ENCODE peak calls at places on chromosomes 13 and 19, in nine cellular contexts. H is dorsolateral prefrontal cortex, L is endodermal cell, R is iPS DF 6.9, Z is GM23248, X is brain microvascular endothelial cell, T is kidney epithelial cell, V is upper lobe of right lung, S is AG10803. D is an unnamed sample.

GRCh38 chr13:36764957-36765356 is 54.1 kb upstream of the RFXAP start:
- DNase-seq in H (no peak), L (no peak), R (peak; percentile 22), Z (no peak), X (no peak), T (no peak), V (no peak), S (no peak), D (no peak)

GRCh38 chr19:46748325-46749109 is 2.3 kb upstream of the STRN4 start:
- DNase-seq in H (no peak), L (peak; percentile 93), R (no peak), Z (peak; percentile 73), X (peak; percentile 55), T (no peak), V (peak; percentile 84), S (peak; percentile 61), D (peak; percentile 92)

GRCh38 chr13:19596960-19597361 is 35.6 kb upstream of the TPTE2 start:
- DNase-seq in H (no peak), L (no peak), R (no peak), Z (peak; percentile 50), X (no peak), T (peak; percentile 67), V (no peak), S (no peak), D (no peak)

GRCh38 chr19:46959962-46960556 is 59.6 kb upstream of the NPAS1 start:
- DNase-seq in H (no peak), L (no peak), R (no peak), Z (no peak), X (no peak), T (no peak), V (no peak), S (no peak), D (no peak)

GRCh38 chr19:15180451-15181390 is 20.1 kb downstream of the NOTCH3 start:
- DNase-seq in H (no peak), L (peak; percentile 94), R (no peak), Z (peak; percentile 4), X (no peak), T (no peak), V (peak; percentile 87), S (no peak), D (no peak)

GRCh38 chr13:52862358-52863206 is 14.1 kb upstream of the PCDH8 start:
- DNase-seq in H (no peak), L (peak; percentile 91), R (no peak), Z (peak; percentile 6), X (no peak), T (no peak), V (no peak), S (no peak), D (no peak)

GRCh38 chr13:95569966-95570365 is 17.4 kb downstream of the CLDN10 start:
- DNase-seq in H (no peak), L (no peak), R (no peak), Z (no peak), X (no peak), T (no peak), V (no peak), S (no peak), D (no peak)

GRCh38 chr19:52221831-52222375 is 32.1 kb downstream of the PPP2R1A start:
- DNase-seq in H (no peak), L (no peak), R (no peak), Z (peak; percentile 69), X (no peak), T (no peak), V (no peak), S (no peak), D (no peak)

GRCh38 chr19:42477933-42478332 is 35.2 kb upstream of the CXCL17 start:
- DNase-seq in H (no peak), L (peak; percentile 11), R (no peak), Z (no peak), X (no peak), T (no peak), V (no peak), S (no peak), D (no peak)

GRCh38 chr13:21218351-21219043 is 42.0 kb downstream of the MRPL57 start:
- DNase-seq in H (no peak), L (no peak), R (no peak), Z (no peak), X (no peak), T (no peak), V (no peak), S (peak; percentile 20), D (no peak)

DNA sequence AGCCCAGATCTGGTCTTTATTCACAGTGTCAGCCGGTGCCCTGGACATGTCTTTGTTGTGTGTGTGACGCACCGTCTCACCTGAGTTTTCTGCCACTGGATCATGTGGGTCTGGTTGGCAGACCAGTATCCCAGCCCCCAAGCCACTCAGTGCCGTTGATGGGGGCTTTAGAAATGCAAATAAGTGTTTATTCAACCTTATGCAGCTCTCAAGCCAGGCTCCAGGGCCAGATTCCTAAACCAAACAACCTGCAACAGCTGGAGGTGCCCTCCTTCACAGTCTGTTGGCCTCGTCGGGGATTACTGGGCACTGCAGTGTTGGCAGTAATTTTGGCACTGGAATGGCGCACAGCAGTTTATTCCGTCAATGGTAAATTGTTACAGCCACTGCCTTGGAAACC is 21.6 kb downstream of the FAM124A start:
- DNase-seq in H (no peak), L (peak; percentile 90), R (peak; percentile 86), Z (no peak), X (no peak), T (no peak), V (no peak), S (no peak), D (no peak)
- H3K4me3 ChIP-seq in H (no peak overlapping the region), L (no peak overlapping the region), R (no peak overlapping the region), Z (no peak overlapping the region), X (no peak overlapping the region), T (no peak overlapping the region), V (no peak overlapping the region), S (no peak overlapping the region), D (no peak overlapping the region)

GRCh38 chr13:74056829-74057564 is 77.2 kb downstream of the KLF12 start:
- DNase-seq in H (no peak), L (no peak), R (no peak), Z (no peak), X (no peak), T (no peak), V (no peak), S (no peak), D (no peak)
- H3K4me3 ChIP-seq in H (no peak overlapping the region), L (no peak overlapping the region), R (no peak overlapping the region), Z (no peak overlapping the region), X (no peak overlapping the region), T (no peak overlapping the region), V (no peak overlapping the region), S (no peak overlapping the region), D (no peak overlapping the region)

GRCh38 chr19:4600893-4601292 is 38.4 kb upstream of the TNFAIP8L1 start:
- DNase-seq in H (no peak), L (no peak), R (no peak), Z (no peak), X (no peak), T (no peak), V (no peak), S (no peak), D (no peak)

GRCh38 chr19:4597975-4598671 is 38.6 kb upstream of the SEMA6B start:
- DNase-seq in H (no peak), L (peak; percentile 94), R (no peak), Z (peak; percentile 46), X (peak; percentile 19), T (no peak), V (no peak), S (no peak), D (peak; percentile 61)

GRCh38 chr19:4600082-4600481 is 39.2 kb upstream of the TNFAIP8L1 start:
- DNase-seq in H (no peak), L (no peak), R (no peak), Z (no peak), X (no peak), T (no peak), V (no peak), S (no peak), D (no peak)

GRCh38 chr19:4597278-4597974 is 37.9 kb upstream of the SEMA6B start:
- DNase-seq in H (no peak), L (no peak), R (no peak), Z (no peak), X (no peak), T (no peak), V (no peak), S (no peak), D (no peak)

GRCh38 chr19:4598712-4599111 is 39.2 kb upstream of the SEMA6B start:
- DNase-seq in H (no peak), L (peak; percentile 67), R (no peak), Z (no peak), X (no peak), T (no peak), V (no peak), S (no peak), D (no peak)
- H3K4me3 ChIP-seq in H (no peak overlapping the region), L (no peak overlapping the region), R (peak overlapping the region; percentile 27), Z (no peak overlapping the region), X (no peak overlapping the region), T (no peak overlapping the region), V (no peak overlapping the region), S (no peak overlapping the region), D (no peak overlapping the region)

DNA sequence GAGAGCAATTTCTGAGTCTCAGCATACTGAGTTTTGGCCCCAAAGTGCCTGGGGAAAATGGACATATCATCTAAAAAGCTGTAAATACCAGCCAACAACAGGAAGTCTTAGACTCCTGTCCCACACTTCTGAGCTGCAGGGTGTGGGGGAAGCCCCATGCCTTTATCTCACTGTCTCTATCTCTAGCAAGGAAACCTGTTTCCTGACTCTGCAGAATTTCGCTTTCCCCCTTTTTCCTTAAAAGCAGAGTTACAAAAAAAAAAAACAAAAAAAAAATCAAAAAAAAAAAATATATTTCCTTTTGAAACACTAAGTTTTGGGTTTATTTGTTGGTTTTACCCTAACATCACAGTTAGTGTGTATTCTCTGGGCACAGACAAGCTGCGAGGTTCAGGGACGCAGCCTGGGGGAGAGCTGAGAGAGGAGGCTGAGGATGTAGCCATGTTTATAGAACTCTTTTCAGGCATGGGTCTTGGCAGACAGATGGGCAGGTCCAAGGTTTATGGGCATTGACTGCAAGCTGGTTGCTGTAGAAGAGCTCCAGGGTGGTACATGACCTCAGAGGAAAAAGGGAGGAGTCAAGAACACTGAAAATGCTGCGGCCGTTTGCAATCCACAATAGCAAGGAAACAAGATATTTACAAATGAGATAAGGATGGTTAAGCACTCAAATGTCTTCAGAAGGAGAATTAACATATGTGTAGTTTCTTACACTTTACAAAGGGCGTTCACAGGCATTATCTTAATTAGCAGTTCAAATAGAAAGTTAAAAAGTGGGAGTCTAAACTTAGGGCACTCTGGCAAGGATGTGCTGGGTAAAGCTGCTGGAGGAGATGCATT is 4.9 kb downstream of the MBNL2 start:
- DNase-seq in H (no peak), L (peak; percentile 83), R (no peak), Z (peak; percentile 58), X (no peak), T (no peak), V (no peak), S (no peak), D (no peak)
- H3K4me3 ChIP-seq in H (peak overlapping the region; percentile 89), L (peak overlapping the region; percentile 25), R (no peak overlapping the region), Z (peak overlapping the region; percentile 91), X (no peak overlapping the region), T (no peak overlapping the region), V (peak overlapping the region; percentile 68), S (no peak overlapping the region), D (no peak overlapping the region)

DNA sequence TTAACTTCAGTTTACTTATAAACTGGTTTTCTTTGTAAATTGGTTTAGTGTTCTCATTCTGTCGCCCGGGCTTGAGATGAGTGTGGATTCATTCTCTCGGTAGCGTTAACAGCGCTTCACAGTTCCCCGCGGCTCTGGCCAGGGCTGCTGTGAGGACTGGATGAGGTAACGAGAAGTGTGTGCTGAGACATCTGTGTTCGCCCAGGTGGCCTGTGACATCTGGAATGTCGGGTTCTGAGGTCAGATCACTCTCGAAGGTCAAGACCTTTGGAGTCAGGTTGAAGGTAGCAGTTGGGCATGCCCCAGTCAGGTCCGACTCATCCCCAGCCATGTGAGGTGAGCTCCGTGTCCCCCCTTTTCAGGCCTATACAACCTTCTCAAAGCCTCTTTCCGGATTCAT is 13.4 kb upstream of the TUBGCP3 start:
- DNase-seq in H (no peak), L (no peak), R (no peak), Z (no peak), X (no peak), T (no peak), V (no peak), S (no peak), D (no peak)
- H3K4me3 ChIP-seq in H (no peak overlapping the region), L (no peak overlapping the region), R (no peak overlapping the region), Z (no peak overlapping the region), X (no peak overlapping the region), T (no peak overlapping the region), V (no peak overlapping the region), S (no peak overlapping the region), D (no peak overlapping the region)

D was measured in aorta.